ENCODE peak calls at places on chromosomes 16 and 17, in six cellular contexts. X, D, P, C, Y and O are unnamed samples.

GRCh38 chr17:8237175-8237574 is 10.7 kb downstream of the CTC1 start:
- DNase-seq in X (no peak), C (no peak), P (no peak), D (no peak), Y (no peak), O (no peak)

GRCh38 chr16:31404353-31405064 is 11.4 kb downstream of the ITGAD start:
- DNase-seq in Y (no peak), D (no peak), C (no peak), X (no peak), P (no peak), O (no peak)

GRCh38 chr17:77235370-77236080 is 94.8 kb downstream of the SEC14L1 start:
- DNase-seq in P (peak), C (peak), D (no peak), Y (no peak), X (peak), O (peak)

GRCh38 chr17:68352041-68352440 is 60.7 kb downstream of the ARSG start:
- DNase-seq in P (no peak), D (no peak), Y (no peak), X (no peak), C (no peak), O (no peak)

GRCh38 chr17:46768540-46768870 is 50.0 kb downstream of the WNT3 start:
- DNase-seq in Y (peak), C (no peak), D (no peak), X (no peak), P (no peak), O (no peak)

GRCh38 chr16:85395207-85395912 is 217.8 kb upstream of the GSE1 start:
- DNase-seq in P (peak), Y (peak), X (peak), C (peak), D (no peak), O (peak)

GRCh38 chr16:84614075-84614474 is 3.8 kb downstream of the COTL1 start:
- DNase-seq in P (peak), D (no peak), Y (no peak), C (peak), X (peak), O (no peak)

GRCh38 chr16:46768809-46769208 is 20.7 kb upstream of the MYLK3 start:
- DNase-seq in P (no peak), X (no peak), D (no peak), Y (no peak), C (no peak), O (no peak)

GRCh38 chr17:42329025-42329976 is 41.0 kb downstream of the STAT5A start:
- DNase-seq in D (no peak), C (no peak), X (peak), P (no peak), Y (no peak), O (no peak)

GRCh38 chr17:34254651-34255380 is at the start of gene CCL2:
- DNase-seq in X (peak), D (no peak), P (peak), Y (peak), C (peak), O (peak)

GRCh38 chr17:19362293-19363113 is at the start of gene B9D1:
- DNase-seq in Y (peak), D (peak), C (peak), X (peak), P (peak), O (peak)

GRCh38 chr17:49717371-49717841 is 9.6 kb upstream of the SLC35B1 start:
- DNase-seq in D (no peak), X (no peak), C (no peak), Y (no peak), P (no peak), O (no peak)

GRCh38 chr16:50699345-50700159 is 6.1 kb downstream of the NOD2 start:
- DNase-seq in X (peak), C (peak), P (no peak), Y (no peak), D (no peak), O (no peak)

GRCh38 chr16:3171181-3171854 is 16.7 kb upstream of the OR1F1 start:
- DNase-seq in Y (no peak), C (peak), D (no peak), X (no peak), P (no peak), O (no peak)

GRCh38 chr16:12236491-12237030 is 260.0 kb downstream of the SNX29 start:
- DNase-seq in Y (no peak), X (peak), D (no peak), C (no peak), P (no peak), O (no peak)

GRCh38 chr16:25838724-25839186 is 147.0 kb downstream of the HS3ST4 start:
- DNase-seq in P (no peak), C (no peak), D (peak), X (peak), Y (no peak), O (peak)

GRCh38 chr16:54602666-54603065 is 316.1 kb upstream of the IRX3 start:
- DNase-seq in X (no peak), Y (no peak), D (no peak), P (no peak), C (no peak), O (no peak)

GRCh38 chr16:30183236-30183960 is at the start of gene CORO1A:
- DNase-seq in X (peak), P (peak), Y (peak), D (peak), C (peak), O (peak)

GRCh38 chr17:45197108-45197507 is 24.6 kb upstream of the FMNL1 start:
- DNase-seq in X (no peak), C (no peak), D (no peak), P (no peak), Y (no peak), O (no peak)

GRCh38 chr17:65749479-65749878 is 188.0 kb upstream of the AXIN2 start:
- DNase-seq in C (no peak), Y (no peak), D (no peak), X (peak), P (no peak), O (no peak)

GRCh38 chr17:83067718-83068261 is 11.6 kb upstream of the METRNL start:
- DNase-seq in P (no peak), X (peak), Y (no peak), D (no peak), C (peak), O (no peak)

GRCh38 chr16:88914750-88915368 is 48.4 kb upstream of the PABPN1L start:
- DNase-seq in D (no peak), P (no peak), X (peak), C (no peak), Y (no peak), O (no peak)

GRCh38 chr16:1788708-1789100 is 4.8 kb downstream of the IGFALS start:
- DNase-seq in Y (no peak), P (peak), D (no peak), C (peak), X (no peak), O (peak)

GRCh38 chr16:58256108-58256507 is 38.7 kb downstream of the PRSS54 start:
- DNase-seq in Y (no peak), D (no peak), X (no peak), C (no peak), P (no peak), O (no peak)

GRCh38 chr16:83888672-83889044 is 10.3 kb upstream of the MLYCD start:
- DNase-seq in Y (no peak), D (no peak), C (no peak), P (no peak), X (no peak), O (no peak)

GRCh38 chr16:83473109-83473508 is 334.7 kb upstream of the HSBP1 start:
- DNase-seq in X (peak), P (no peak), C (no peak), D (no peak), Y (no peak), O (no peak)

GRCh38 chr17:57455063-57455914 is 199.0 kb downstream of the MSI2 start:
- DNase-seq in D (no peak), X (peak), C (no peak), P (no peak), Y (no peak), O (no peak)

GRCh38 chr17:10127819-10128375 is 70.5 kb downstream of the GAS7 start:
- DNase-seq in X (peak), D (no peak), C (peak), Y (peak), P (peak), O (peak)

GRCh38 chr16:89256651-89257254 is 39.2 kb downstream of the ZNF778 start:
- DNase-seq in X (peak), D (no peak), P (no peak), C (peak), Y (no peak), O (no peak)

GRCh38 chr16:3070608-3071111 is 5.2 kb downstream of the IL32 start:
- DNase-seq in Y (no peak), P (no peak), D (no peak), X (no peak), C (peak), O (no peak)

GRCh38 chr16:68370921-68371651 is 60.3 kb downstream of the PRMT7 start:
- DNase-seq in P (no peak), C (peak), X (no peak), D (no peak), Y (no peak), O (peak)

GRCh38 chr17:28996554-28997096 is 9.2 kb downstream of the SEZ6 start:
- DNase-seq in X (no peak), C (no peak), P (no peak), D (no peak), Y (no peak), O (no peak)

GRCh38 chr17:38333635-38334295 is 10.0 kb downstream of the GPR179 start:
- DNase-seq in C (peak), X (no peak), P (no peak), D (peak), Y (no peak), O (no peak)

DNA sequence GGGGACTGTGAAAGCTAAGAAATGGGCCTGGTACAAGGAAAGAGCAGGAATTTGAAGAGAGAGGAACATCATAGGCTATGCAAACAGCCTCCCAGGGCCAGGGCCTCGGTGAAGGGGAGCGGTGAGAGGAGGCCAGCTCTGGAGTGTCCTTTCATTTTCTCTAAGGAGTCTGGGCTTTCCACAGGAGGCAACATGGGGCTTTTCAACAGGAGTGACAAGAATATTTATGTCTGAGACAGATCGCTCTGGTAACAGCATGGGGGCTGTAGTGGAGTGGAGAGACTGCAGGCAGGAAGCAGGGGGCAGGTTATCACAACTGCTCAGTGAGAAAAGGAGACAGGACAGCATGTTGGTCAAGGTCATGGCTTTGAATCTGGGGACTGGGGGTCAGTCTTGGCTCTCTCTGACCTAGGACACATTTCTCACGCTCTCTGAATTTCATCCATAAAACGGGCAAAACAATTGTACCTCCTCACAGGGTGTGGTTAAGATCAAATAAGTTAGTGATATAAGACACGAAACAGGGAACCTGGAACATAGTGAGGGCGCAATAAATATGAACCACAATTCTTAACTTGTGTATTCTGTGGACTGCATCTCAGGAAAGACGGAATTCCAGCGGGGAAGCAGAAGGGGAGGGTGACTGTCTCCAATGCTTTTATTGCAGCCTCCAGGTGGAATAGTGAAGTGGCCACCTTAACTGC is 49.9 kb downstream of the TOM1L2 start:
- DNase-seq in C (no peak), Y (no peak), D (no peak), X (no peak), P (peak), O (no peak)
- TF ChIP-seq CTCF in C (no peak), Y (no peak), D (no peak), X (no peak), P (no peak), O (no peak)

GRCh38 chr17:11264183-11264871 is 23.3 kb downstream of the SHISA6 start:
- DNase-seq in P (no peak), X (no peak), C (no peak), Y (no peak), D (no peak), O (no peak)
- TF ChIP-seq CTCF in P (no peak), X (no peak), C (no peak), Y (no peak), D (peak), O (peak)

GRCh38 chr16:76639685-76640289 is 362.6 kb downstream of the CNTNAP4 start:
- DNase-seq in P (no peak), Y (no peak), X (peak), D (no peak), C (no peak), O (no peak)
- TF ChIP-seq CTCF in P (no peak), Y (no peak), X (no peak), D (peak), C (no peak), O (no peak)

GRCh38 chr16:17277981-17278381 is 192.8 kb downstream of the XYLT1 start:
- DNase-seq in Y (no peak), P (peak), X (peak), D (no peak), C (no peak), O (no peak)
- TF ChIP-seq CTCF in Y (peak), P (no peak), X (peak), D (peak), C (peak), O (peak)

GRCh38 chr16:81650281-81650680 is 128.8 kb upstream of the PLCG2 start:
- DNase-seq in C (no peak), X (no peak), Y (no peak), D (no peak), P (no peak), O (no peak)

GRCh38 chr16:81647527-81647926 is 131.6 kb upstream of the PLCG2 start:
- DNase-seq in D (no peak), P (no peak), Y (no peak), C (peak), X (peak), O (no peak)

GRCh38 chr16:81650982-81651562 is 128.0 kb upstream of the PLCG2 start:
- DNase-seq in Y (no peak), D (no peak), P (peak), C (peak), X (no peak), O (peak)

GRCh38 chr16:81651758-81652718 is 127.1 kb upstream of the PLCG2 start:
- DNase-seq in X (no peak), D (no peak), C (no peak), Y (no peak), P (peak), O (no peak)

DNA sequence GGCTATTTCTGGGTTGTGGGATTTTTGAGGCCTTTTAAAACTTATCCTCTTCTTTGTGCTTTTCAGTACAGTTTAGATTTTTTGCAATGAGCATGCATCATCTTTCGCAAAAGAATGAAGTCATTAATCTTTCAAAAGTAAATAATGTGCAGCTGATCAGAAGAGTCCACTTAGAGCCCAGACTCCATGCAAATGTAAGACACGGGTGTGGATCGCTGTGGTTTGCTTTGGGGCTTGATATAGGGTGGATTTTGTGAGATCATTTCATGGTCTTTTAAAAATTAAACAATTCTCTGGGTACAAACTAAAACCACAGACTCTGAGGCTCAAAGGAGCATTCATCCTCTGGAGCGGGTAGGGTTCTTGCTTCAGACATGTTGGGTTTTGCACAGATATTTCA is 129.5 kb upstream of the PLCG2 start:
- DNase-seq in C (no peak), X (peak), D (no peak), Y (no peak), P (no peak), O (no peak)
- TF ChIP-seq CTCF in C (no peak), X (no peak), D (no peak), Y (no peak), P (no peak), O (no peak)

DNA sequence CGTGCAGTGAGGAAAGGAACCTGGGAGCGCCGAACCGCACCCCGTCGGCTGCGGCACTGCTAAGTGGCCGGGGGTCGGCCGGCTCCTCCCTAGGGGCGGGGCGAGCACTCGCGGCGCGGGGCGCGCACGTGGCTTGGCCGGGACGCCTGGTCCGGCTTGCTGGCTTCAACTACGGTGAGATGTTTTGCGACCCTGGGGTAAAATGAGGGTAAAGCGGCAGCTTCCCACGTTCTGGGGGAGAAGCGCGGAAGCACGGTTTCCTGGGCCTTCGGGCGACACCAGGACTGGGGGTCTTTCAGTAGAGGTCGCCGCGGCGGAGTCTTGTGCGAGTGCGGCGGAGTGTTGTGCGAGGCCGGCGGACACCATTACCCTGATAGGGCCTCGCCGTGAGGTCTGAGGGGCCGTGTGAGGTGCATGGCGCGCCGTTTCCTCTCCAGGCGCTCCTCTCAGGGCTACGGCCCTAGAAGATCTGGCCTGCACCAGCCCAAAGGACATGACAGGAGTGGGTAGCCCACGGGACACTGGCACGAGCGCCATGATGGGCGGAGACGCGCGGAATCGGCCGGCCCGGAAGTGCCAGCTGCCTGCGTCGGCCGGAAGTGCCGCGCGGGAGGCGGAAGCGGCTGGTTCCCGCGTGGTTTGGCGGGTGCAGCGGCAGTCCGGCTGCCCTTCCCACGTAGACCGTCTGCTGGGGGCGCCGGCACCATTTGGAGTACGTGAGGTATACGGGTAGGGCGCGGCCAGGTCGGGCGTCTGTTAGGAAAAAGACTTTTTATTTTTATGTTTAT is at the start of gene PIGW:
- DNase-seq in Y (peak), X (peak), C (peak), P (peak), D (peak), O (peak)
- TF ChIP-seq CTCF in Y (no peak), X (no peak), C (no peak), P (peak), D (no peak), O (no peak)

GRCh38 chr17:69809331-69809730 is 265.7 kb upstream of the KCNJ16 start:
- DNase-seq in D (no peak), C (no peak), X (no peak), P (no peak), Y (no peak), O (no peak)

GRCh38 chr17:69814031-69814430 is 261.0 kb upstream of the KCNJ16 start:
- DNase-seq in P (no peak), D (no peak), Y (no peak), C (no peak), X (no peak), O (no peak)

GRCh38 chr17:69812240-69812837 is 262.7 kb upstream of the KCNJ16 start:
- DNase-seq in D (no peak), P (no peak), Y (no peak), C (no peak), X (no peak), O (no peak)

DNA sequence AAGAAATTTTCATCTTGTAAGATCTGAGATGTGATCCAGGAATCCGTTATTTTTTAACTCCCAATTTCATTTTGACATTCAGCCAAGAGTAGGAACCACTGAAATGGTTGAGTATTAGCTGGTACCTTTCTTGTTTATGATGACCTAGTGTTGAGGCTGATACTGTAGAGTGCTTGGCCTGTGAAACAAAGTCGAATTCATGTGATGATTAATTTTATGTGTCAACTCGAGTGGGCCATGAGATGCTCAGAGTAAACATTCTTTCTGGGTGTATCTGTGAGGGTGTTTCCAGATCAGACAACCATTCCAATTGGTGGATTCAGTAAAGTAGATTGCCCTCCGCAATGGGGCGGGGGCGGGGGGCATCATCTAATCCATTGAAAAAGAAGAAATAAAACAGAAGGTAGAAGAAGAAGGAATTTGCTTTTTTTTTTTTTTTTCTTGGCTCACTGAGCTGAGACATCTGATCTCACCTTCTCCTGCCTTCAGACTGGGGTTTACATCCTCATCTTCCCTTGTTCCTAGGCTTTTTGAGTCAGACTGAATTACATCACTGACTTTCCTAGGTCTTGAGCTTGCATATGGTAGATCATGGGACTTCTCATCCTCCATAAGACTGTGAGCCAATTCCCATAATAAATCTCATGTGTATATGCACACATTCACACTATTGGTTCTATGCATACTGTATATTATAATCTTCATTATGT is 264.5 kb upstream of the KCNJ16 start:
- DNase-seq in Y (no peak), C (no peak), P (no peak), D (no peak), X (no peak), O (no peak)
- TF ChIP-seq CTCF in Y (no peak), C (no peak), P (no peak), D (no peak), X (no peak), O (no peak)

GRCh38 chr17:15945493-15946209 is 721 bp downstream of the ADORA2B start:
- DNase-seq in C (peak), X (peak), D (no peak), P (no peak), Y (no peak), O (peak)

GRCh38 chr17:15947331-15947730 is 2.4 kb downstream of the ADORA2B start:
- DNase-seq in D (no peak), X (peak), Y (no peak), C (peak), P (no peak), O (no peak)

GRCh38 chr17:15947976-15948752 is 3.2 kb downstream of the ADORA2B start:
- DNase-seq in X (no peak), D (no peak), P (no peak), C (peak), Y (no peak), O (no peak)

GRCh38 chr17:15944720-15945492 is at the start of gene ADORA2B:
- DNase-seq in D (peak), C (peak), X (peak), Y (no peak), P (peak), O (peak)

GRCh38 chr17:15946611-15947120 is 1.7 kb downstream of the ADORA2B start:
- DNase-seq in X (no peak), P (no peak), C (peak), D (no peak), Y (no peak), O (peak)
- TF ChIP-seq CTCF in X (no peak), P (no peak), C (no peak), D (no peak), Y (no peak), O (no peak)